ENCODE peak calls at places on chromosomes 2 and 18, in six cellular contexts. U is K562, T is H54, N is adrenal gland, A is prostate gland, O is ovary. R is an unnamed sample.
A peak's percentile ranks its signal among the peaks of the same experiment; 100 is the strongest.

GRCh38 chr2:163800889-163801498 is 65.2 kb upstream of the FIGN start:
- DNase-seq in U (no peak), T (peak; percentile 6), N (no peak), A (no peak), O (no peak), R (no peak)

GRCh38 chr2:1553671-1554295 is 140.5 kb downstream of the TPO start:
- DNase-seq in U (no peak), T (no peak), N (no peak), A (no peak), O (no peak), R (no peak)

GRCh38 chr2:191571163-191571769 is 106.7 kb upstream of the NABP1 start:
- DNase-seq in U (peak; percentile 56), T (no peak), N (no peak), A (no peak), O (no peak), R (no peak)

GRCh38 chr18:79706006-79706405 is 26.4 kb downstream of the CTDP1 start:
- DNase-seq in U (no peak), T (no peak), N (no peak), A (no peak), O (no peak), R (no peak)

GRCh38 chr2:143121079-143121478 is 8.1 kb upstream of the ARHGAP15 start:
- DNase-seq in U (no peak), T (no peak), N (no peak), A (no peak), O (no peak), R (no peak)

GRCh38 chr2:31694444-31694843 is 113.7 kb upstream of the SRD5A2 start:
- DNase-seq in U (no peak), T (no peak), N (no peak), A (no peak), O (no peak), R (no peak)

GRCh38 chr2:231684314-231685223 is 23.8 kb upstream of the PTMA start:
- DNase-seq in U (no peak), T (no peak), N (no peak), A (no peak), O (no peak), R (no peak)

GRCh38 chr2:26533661-26534060 is 55.7 kb upstream of the OTOF start:
- DNase-seq in U (no peak), T (no peak), N (no peak), A (no peak), O (no peak), R (no peak)

GRCh38 chr2:38233231-38233983 is 143.7 kb downstream of the ATL2 start:
- DNase-seq in U (no peak), T (peak; percentile 26), N (no peak), A (no peak), O (no peak), R (no peak)

GRCh38 chr2:15142069-15142689 is 419.0 kb downstream of the NBAS start:
- DNase-seq in U (no peak), T (no peak), N (no peak), A (peak; percentile 12), O (no peak), R (peak; percentile 60)

GRCh38 chr2:109647636-109648035 is 33.5 kb downstream of the SOWAHC start:
- DNase-seq in U (no peak), T (peak; percentile 33), N (no peak), A (no peak), O (no peak), R (no peak)

GRCh38 chr2:233075966-233076339 is 15.8 kb downstream of the INPP5D start:
- DNase-seq in U (no peak), T (no peak), N (no peak), A (no peak), O (no peak), R (no peak)

GRCh38 chr18:59275406-59275949 is 2.2 kb upstream of the RAX start:
- DNase-seq in U (no peak), T (no peak), N (no peak), A (no peak), O (no peak), R (no peak)

GRCh38 chr18:25832008-25832604 is 258.3 kb downstream of the SS18 start:
- DNase-seq in U (peak; percentile 63), T (peak; percentile 7), N (peak; percentile 70), A (no peak), O (peak; percentile 47), R (peak; percentile 11)

GRCh38 chr2:29329899-29330298 is 214.7 kb downstream of the CLIP4 start:
- DNase-seq in U (no peak), T (no peak), N (no peak), A (no peak), O (no peak), R (no peak)

GRCh38 chr18:45357681-45358470 is 257.4 kb upstream of the SLC14A2 start:
- DNase-seq in U (no peak), T (no peak), N (no peak), A (no peak), O (no peak), R (no peak)

GRCh38 chr2:127084611-127085031 is 22.3 kb downstream of the BIN1 start:
- DNase-seq in U (no peak), T (no peak), N (no peak), A (no peak), O (no peak), R (no peak)

GRCh38 chr2:233449071-233449901 is 95.0 kb downstream of the DGKD start:
- DNase-seq in U (no peak), T (no peak), N (peak; percentile 42), A (peak; percentile 38), O (no peak), R (no peak)

GRCh38 chr2:25497229-25497861 is 155.6 kb upstream of the DNMT3A start:
- DNase-seq in U (no peak), T (no peak), N (no peak), A (no peak), O (no peak), R (no peak)

GRCh38 chr2:237648016-237648381 is 20.6 kb downstream of the LRRFIP1 start:
- DNase-seq in U (no peak), T (no peak), N (no peak), A (no peak), O (no peak), R (no peak)

GRCh38 chr2:73142937-73143336 is 30.2 kb upstream of the RAB11FIP5 start:
- DNase-seq in U (no peak), T (no peak), N (no peak), A (no peak), O (no peak), R (no peak)

GRCh38 chr2:68849579-68850030 is 21.6 kb downstream of the BMP10 start:
- DNase-seq in U (peak; percentile 45), T (peak; percentile 13), N (no peak), A (no peak), O (no peak), R (no peak)

GRCh38 chr2:170651603-170652002 is 63.5 kb upstream of the SP5 start:
- DNase-seq in U (no peak), T (no peak), N (no peak), A (no peak), O (no peak), R (no peak)

GRCh38 chr2:233973786-233974185 is 56.6 kb downstream of the TRPM8 start:
- DNase-seq in U (no peak), T (no peak), N (no peak), A (no peak), O (no peak), R (no peak)

GRCh38 chr2:229861431-229861830 is 60.4 kb downstream of the TRIP12 start:
- DNase-seq in U (no peak), T (no peak), N (no peak), A (no peak), O (no peak), R (no peak)

GRCh38 chr2:241868661-241869081 is 858 bp upstream of the RTP5 start:
- DNase-seq in U (no peak), T (no peak), N (no peak), A (no peak), O (no peak), R (no peak)

GRCh38 chr2:40653829-40654228 is 201.9 kb upstream of the SLC8A1 start:
- DNase-seq in U (no peak), T (peak; percentile 4), N (no peak), A (no peak), O (no peak), R (no peak)

GRCh38 chr2:111897924-111898702 is at the start of gene MERTK:
- DNase-seq in U (peak; percentile 85), T (peak; percentile 47), N (peak; percentile 91), A (peak; percentile 90), O (peak; percentile 90), R (peak; percentile 63)

GRCh38 chr2:110861616-110862260 is 129.4 kb downstream of the ACOXL start:
- DNase-seq in U (no peak), T (no peak), N (no peak), A (no peak), O (no peak), R (no peak)

GRCh38 chr18:50590625-50591024 is 30.7 kb downstream of the MAPK4 start:
- DNase-seq in U (no peak), T (no peak), N (no peak), A (no peak), O (no peak), R (no peak)

GRCh38 chr2:164840930-164841718 is 499 bp downstream of the COBLL1 start:
- DNase-seq in U (peak; percentile 25), T (peak; percentile 58), N (peak; percentile 74), A (peak; percentile 72), O (peak; percentile 81), R (peak; percentile 29)
- TF ChIP-seq POLR2A in U (no peak), T (no peak), N (no peak), A (peak; percentile 11), O (no peak), R (no peak)

DNA sequence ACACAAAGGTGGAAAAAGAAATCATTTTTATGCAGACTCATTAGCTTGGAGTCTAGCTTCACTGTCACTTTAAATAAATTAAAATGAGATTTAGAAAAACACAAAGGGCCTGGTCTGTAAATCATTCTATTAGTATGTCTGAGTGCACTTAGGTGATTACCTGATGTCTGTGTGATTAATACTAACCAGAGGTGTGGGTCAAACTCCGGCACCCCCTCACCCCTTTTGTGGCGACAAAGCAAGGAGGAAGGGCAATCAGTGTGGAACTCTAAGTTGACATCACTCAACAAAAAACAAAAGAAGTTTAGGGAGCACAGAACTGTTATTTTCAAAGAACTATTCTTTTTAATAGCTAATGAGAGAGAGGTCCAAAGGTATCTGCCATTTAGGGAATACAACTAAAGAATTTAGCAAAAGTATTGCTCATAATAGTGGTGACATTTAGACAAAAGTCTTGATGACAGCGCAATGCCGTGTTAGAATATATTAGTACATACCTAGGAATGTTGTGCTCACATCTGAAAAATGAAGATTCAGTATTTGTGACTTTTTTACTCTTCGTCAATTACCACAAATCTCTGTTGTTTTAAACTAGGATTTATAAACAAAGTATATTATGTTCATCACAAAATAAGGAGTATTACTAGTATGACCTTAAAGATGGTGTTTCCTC is 66.3 kb downstream of the ZEB2 start:
- DNase-seq in U (no peak), T (no peak), N (no peak), A (no peak), O (no peak), R (no peak)
- TF ChIP-seq POLR2A in U (no peak), T (no peak), N (no peak), A (no peak), O (no peak), R (no peak)

GRCh38 chr2:33599175-33599942 is at the start of gene FAM98A:
- DNase-seq in U (peak; percentile 95), T (peak; percentile 87), N (peak; percentile 99), A (peak; percentile 98), O (peak; percentile 100), R (peak; percentile 74)
- TF ChIP-seq POLR2A in U (peak; percentile 75), T (peak; percentile 65), N (no peak), A (peak; percentile 51), O (peak; percentile 4), R (peak; percentile 69)

DNA sequence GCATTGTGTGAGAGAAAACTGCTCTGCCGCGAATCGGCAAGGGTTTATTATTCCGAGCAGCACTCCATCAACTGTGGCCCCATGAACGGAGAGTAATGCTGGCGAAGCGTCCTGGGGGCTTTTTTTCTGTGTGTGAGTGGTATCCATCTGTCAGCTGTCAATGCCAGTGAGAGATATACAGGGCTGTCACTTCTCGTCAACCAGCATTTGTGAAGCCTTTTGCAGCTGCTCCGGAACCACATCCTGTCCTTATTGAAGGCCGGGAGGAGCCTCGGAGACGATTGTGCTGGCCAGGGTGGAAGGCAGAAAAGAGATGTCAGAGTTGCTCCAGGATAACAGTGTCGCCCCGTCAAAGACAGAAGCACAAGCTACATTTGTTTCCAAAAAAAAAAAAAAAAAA is 356.9 kb upstream of the SMIM21 start:
- DNase-seq in U (no peak), T (no peak), N (no peak), A (no peak), O (no peak), R (no peak)
- TF ChIP-seq POLR2A in U (no peak), T (no peak), N (no peak), A (no peak), O (no peak), R (no peak)

R was measured in GM12892.